ENCODE peak calls at places on chromosomes 2 and 18, in four cellular contexts. A, O, Z and Q are unnamed samples.

GRCh38 chr2:69549421-69549820 is 94.1 kb downstream of the AAK1 start:
- DNase-seq in A (no peak), O (no peak), Z (no peak), Q (no peak)

GRCh38 chr2:30149513-30149912 is 2.7 kb downstream of the YPEL5 start:
- DNase-seq in A (peak; percentile 59), O (no peak), Z (no peak), Q (peak; percentile 38)

GRCh38 chr2:69380072-69380917 is 6.7 kb downstream of the GFPT1 start:
- DNase-seq in A (no peak), O (no peak), Z (no peak), Q (no peak)

GRCh38 chr2:230137902-230138539 is 69.3 kb upstream of the SLC16A14 start:
- DNase-seq in A (peak; percentile 17), O (no peak), Z (no peak), Q (no peak)

GRCh38 chr2:231482806-231483391 is 18.6 kb upstream of the NCL start:
- DNase-seq in A (peak; percentile 65), O (peak; percentile 80), Z (peak; percentile 47), Q (peak; percentile 96)

GRCh38 chr18:35039633-35040032 is 1.6 kb upstream of the MAPRE2 start:
- DNase-seq in A (no peak), O (no peak), Z (no peak), Q (no peak)

GRCh38 chr18:10041180-10041579 is 127.4 kb downstream of the VAPA start:
- DNase-seq in A (no peak), O (peak; percentile 76), Z (no peak), Q (no peak)

GRCh38 chr2:120765031-120765910 is 29.6 kb downstream of the GLI2 start:
- DNase-seq in A (no peak), O (peak; percentile 52), Z (no peak), Q (no peak)

GRCh38 chr2:11963966-11964365 is 217.5 kb downstream of the LPIN1 start:
- DNase-seq in A (no peak), O (no peak), Z (no peak), Q (no peak)

GRCh38 chr2:151576080-151576479 is 158.2 kb downstream of the NEB start:
- DNase-seq in A (no peak), O (no peak), Z (no peak), Q (no peak)

GRCh38 chr2:158600155-158600802 is 143.5 kb downstream of the PKP4 start:
- DNase-seq in A (no peak), O (peak; percentile 33), Z (no peak), Q (no peak)

GRCh38 chr2:69375494-69376353 is 11.3 kb downstream of the GFPT1 start:
- DNase-seq in A (no peak), O (no peak), Z (no peak), Q (peak; percentile 48)

GRCh38 chr2:19569300-19569791 is 210.9 kb upstream of the OSR1 start:
- DNase-seq in A (peak; percentile 29), O (no peak), Z (no peak), Q (no peak)

GRCh38 chr2:71856709-71857525 is 290.7 kb downstream of the CYP26B1 start:
- DNase-seq in A (no peak), O (no peak), Z (no peak), Q (peak; percentile 68)

GRCh38 chr2:127185093-127185492 is 35.0 kb downstream of the CYP27C1 start:
- DNase-seq in A (no peak), O (no peak), Z (no peak), Q (no peak)

GRCh38 chr2:169073972-169074751 is 4.8 kb downstream of the DHRS9 start:
- DNase-seq in A (no peak), O (no peak), Z (no peak), Q (no peak)